ENCODE peak calls at places on chromosomes 11 and 22, in eight cellular contexts. One of them, this sample, is unnamed.

GRCh38 chr11:102345923-102346322 is 1.1 kb upstream of the BIRC2 start:
- DNase-seq in natural killer cell: no peak
- DNase-seq in D721Med: no peak
- DNase-seq in type B pancreatic cell: no peak
- DNase-seq in lower lobe of right lung: no peak
- DNase-seq in endothelial cell: peak
- DNase-seq in H9: no peak
- DNase-seq in WTC11: no peak
- DNase-seq in this sample: no peak

GRCh38 chr22:44846726-44847275 is 94.4 kb downstream of the ARHGAP8 start:
- DNase-seq in natural killer cell: no peak
- DNase-seq in D721Med: no peak
- DNase-seq in type B pancreatic cell: no peak
- DNase-seq in lower lobe of right lung: no peak
- DNase-seq in endothelial cell: no peak
- DNase-seq in H9: no peak
- DNase-seq in WTC11: no peak
- DNase-seq in this sample: no peak

GRCh38 chr11:122161191-122161590 is 45.2 kb upstream of the BLID start:
- DNase-seq in natural killer cell: no peak
- DNase-seq in D721Med: no peak
- DNase-seq in type B pancreatic cell: no peak
- DNase-seq in lower lobe of right lung: no peak
- DNase-seq in endothelial cell: no peak
- DNase-seq in H9: no peak
- DNase-seq in WTC11: no peak
- DNase-seq in this sample: no peak

GRCh38 chr22:27715078-27715477 is 86.5 kb downstream of the MN1 start:
- DNase-seq in natural killer cell: no peak
- DNase-seq in D721Med: no peak
- DNase-seq in type B pancreatic cell: no peak
- DNase-seq in lower lobe of right lung: no peak
- DNase-seq in endothelial cell: no peak
- DNase-seq in H9: no peak
- DNase-seq in WTC11: no peak
- DNase-seq in this sample: no peak

GRCh38 chr11:10490398-10491232 is 35.6 kb downstream of the AMPD3 start:
- DNase-seq in natural killer cell: no peak
- DNase-seq in D721Med: no peak
- DNase-seq in type B pancreatic cell: peak
- DNase-seq in lower lobe of right lung: peak
- DNase-seq in endothelial cell: no peak
- DNase-seq in H9: peak
- DNase-seq in WTC11: no peak
- DNase-seq in this sample: peak

GRCh38 chr11:47233989-47234668 is 14.5 kb downstream of the ACP2 start:
- DNase-seq in natural killer cell: no peak
- DNase-seq in D721Med: no peak
- DNase-seq in type B pancreatic cell: no peak
- DNase-seq in lower lobe of right lung: no peak
- DNase-seq in endothelial cell: peak
- DNase-seq in H9: peak
- DNase-seq in WTC11: peak
- DNase-seq in this sample: no peak

GRCh38 chr22:27639180-27640086 is 162.1 kb downstream of the MN1 start:
- DNase-seq in natural killer cell: no peak
- DNase-seq in D721Med: no peak
- DNase-seq in type B pancreatic cell: no peak
- DNase-seq in lower lobe of right lung: no peak
- DNase-seq in endothelial cell: no peak
- DNase-seq in H9: no peak
- DNase-seq in WTC11: no peak
- DNase-seq in this sample: no peak

GRCh38 chr11:124886978-124887666 is 10.5 kb downstream of the ROBO4 start:
- DNase-seq in natural killer cell: no peak
- DNase-seq in D721Med: peak
- DNase-seq in type B pancreatic cell: peak
- DNase-seq in lower lobe of right lung: no peak
- DNase-seq in endothelial cell: no peak
- DNase-seq in H9: no peak
- DNase-seq in WTC11: no peak
- DNase-seq in this sample: no peak

GRCh38 chr11:74366576-74366975 is 31.7 kb downstream of the PGM2L1 start:
- DNase-seq in natural killer cell: no peak
- DNase-seq in D721Med: no peak
- DNase-seq in type B pancreatic cell: no peak
- DNase-seq in lower lobe of right lung: no peak
- DNase-seq in endothelial cell: no peak
- DNase-seq in H9: no peak
- DNase-seq in WTC11: no peak
- DNase-seq in this sample: no peak

GRCh38 chr11:83724704-83725114 is 438.5 kb upstream of the CCDC90B start:
- DNase-seq in natural killer cell: no peak
- DNase-seq in D721Med: no peak
- DNase-seq in type B pancreatic cell: no peak
- DNase-seq in lower lobe of right lung: peak
- DNase-seq in endothelial cell: peak
- DNase-seq in H9: peak
- DNase-seq in WTC11: peak
- DNase-seq in this sample: peak

GRCh38 chr22:19289475-19290161 is 1.9 kb downstream of the CLTCL1 start:
- DNase-seq in natural killer cell: peak
- DNase-seq in D721Med: no peak
- DNase-seq in type B pancreatic cell: peak
- DNase-seq in lower lobe of right lung: no peak
- DNase-seq in endothelial cell: no peak
- DNase-seq in H9: no peak
- DNase-seq in WTC11: no peak
- DNase-seq in this sample: no peak

GRCh38 chr11:6438979-6439571 is 1.7 kb downstream of the HPX start:
- DNase-seq in natural killer cell: no peak
- DNase-seq in D721Med: no peak
- DNase-seq in type B pancreatic cell: no peak
- DNase-seq in lower lobe of right lung: no peak
- DNase-seq in endothelial cell: peak
- DNase-seq in H9: peak
- DNase-seq in WTC11: peak
- DNase-seq in this sample: no peak

GRCh38 chr11:100328626-100329340 is 358.3 kb upstream of the ARHGAP42 start:
- DNase-seq in natural killer cell: no peak
- DNase-seq in D721Med: no peak
- DNase-seq in type B pancreatic cell: no peak
- DNase-seq in lower lobe of right lung: no peak
- DNase-seq in endothelial cell: no peak
- DNase-seq in H9: peak
- DNase-seq in WTC11: no peak
- DNase-seq in this sample: no peak

GRCh38 chr11:126282742-126283591 is at the start of gene TIRAP:
- DNase-seq in natural killer cell: peak
- DNase-seq in D721Med: peak
- DNase-seq in type B pancreatic cell: no peak
- DNase-seq in lower lobe of right lung: peak
- DNase-seq in endothelial cell: peak
- DNase-seq in H9: peak
- DNase-seq in WTC11: peak
- DNase-seq in this sample: peak

GRCh38 chr22:47012589-47013365 is 250.3 kb downstream of the TBC1D22A start:
- DNase-seq in natural killer cell: no peak
- DNase-seq in D721Med: no peak
- DNase-seq in type B pancreatic cell: no peak
- DNase-seq in lower lobe of right lung: no peak
- DNase-seq in endothelial cell: no peak
- DNase-seq in H9: no peak
- DNase-seq in WTC11: no peak
- DNase-seq in this sample: no peak
- TF ChIP-seq CTCF in natural killer cell: no peak
- TF ChIP-seq CTCF in D721Med: no peak
- TF ChIP-seq CTCF in type B pancreatic cell: peak
- TF ChIP-seq CTCF in lower lobe of right lung: no peak
- TF ChIP-seq CTCF in endothelial cell: peak
- TF ChIP-seq CTCF in H9: peak
- TF ChIP-seq CTCF in WTC11: peak
- TF ChIP-seq CTCF in this sample: no peak

GRCh38 chr22:49238181-49239141 is 589.2 kb downstream of the BRD1 start:
- DNase-seq in natural killer cell: no peak
- DNase-seq in D721Med: no peak
- DNase-seq in type B pancreatic cell: peak
- DNase-seq in lower lobe of right lung: no peak
- DNase-seq in endothelial cell: no peak
- DNase-seq in H9: peak
- DNase-seq in WTC11: no peak
- DNase-seq in this sample: peak

GRCh38 chr22:49240016-49240380 is 587.7 kb downstream of the BRD1 start:
- DNase-seq in natural killer cell: no peak
- DNase-seq in D721Med: no peak
- DNase-seq in type B pancreatic cell: peak
- DNase-seq in lower lobe of right lung: no peak
- DNase-seq in endothelial cell: no peak
- DNase-seq in H9: peak
- DNase-seq in WTC11: no peak
- DNase-seq in this sample: no peak

GRCh38 chr22:49237703-49238102 is 590.0 kb downstream of the BRD1 start:
- DNase-seq in natural killer cell: no peak
- DNase-seq in D721Med: no peak
- DNase-seq in type B pancreatic cell: peak
- DNase-seq in lower lobe of right lung: no peak
- DNase-seq in endothelial cell: no peak
- DNase-seq in H9: no peak
- DNase-seq in WTC11: no peak
- DNase-seq in this sample: no peak

GRCh38 chr22:49240472-49240871 is 587.2 kb downstream of the BRD1 start:
- DNase-seq in natural killer cell: no peak
- DNase-seq in D721Med: no peak
- DNase-seq in type B pancreatic cell: peak
- DNase-seq in lower lobe of right lung: no peak
- DNase-seq in endothelial cell: no peak
- DNase-seq in H9: peak
- DNase-seq in WTC11: no peak
- DNase-seq in this sample: no peak

GRCh38 chr22:49239264-49240015 is 588.2 kb downstream of the BRD1 start:
- DNase-seq in natural killer cell: no peak
- DNase-seq in D721Med: no peak
- DNase-seq in type B pancreatic cell: peak
- DNase-seq in lower lobe of right lung: no peak
- DNase-seq in endothelial cell: no peak
- DNase-seq in H9: peak
- DNase-seq in WTC11: no peak
- DNase-seq in this sample: no peak
- TF ChIP-seq CTCF in natural killer cell: no peak
- TF ChIP-seq CTCF in D721Med: no peak
- TF ChIP-seq CTCF in type B pancreatic cell: no peak
- TF ChIP-seq CTCF in lower lobe of right lung: no peak
- TF ChIP-seq CTCF in endothelial cell: no peak
- TF ChIP-seq CTCF in H9: no peak
- TF ChIP-seq CTCF in WTC11: no peak
- TF ChIP-seq CTCF in this sample: no peak

GRCh38 chr11:11987503-11988022 is 20.9 kb downstream of the DKK3 start:
- DNase-seq in natural killer cell: no peak
- DNase-seq in D721Med: no peak
- DNase-seq in type B pancreatic cell: no peak
- DNase-seq in lower lobe of right lung: no peak
- DNase-seq in endothelial cell: no peak
- DNase-seq in H9: peak
- DNase-seq in WTC11: no peak
- DNase-seq in this sample: no peak
- TF ChIP-seq CTCF in natural killer cell: no peak
- TF ChIP-seq CTCF in D721Med: no peak
- TF ChIP-seq CTCF in type B pancreatic cell: peak
- TF ChIP-seq CTCF in lower lobe of right lung: no peak
- TF ChIP-seq CTCF in endothelial cell: peak
- TF ChIP-seq CTCF in H9: peak
- TF ChIP-seq CTCF in WTC11: no peak
- TF ChIP-seq CTCF in this sample: no peak

GRCh38 chr22:46797355-46797754 is 34.9 kb downstream of the TBC1D22A start:
- DNase-seq in natural killer cell: no peak
- DNase-seq in D721Med: no peak
- DNase-seq in type B pancreatic cell: no peak
- DNase-seq in lower lobe of right lung: no peak
- DNase-seq in endothelial cell: no peak
- DNase-seq in H9: no peak
- DNase-seq in WTC11: no peak
- DNase-seq in this sample: no peak
- TF ChIP-seq CTCF in natural killer cell: no peak
- TF ChIP-seq CTCF in D721Med: no peak
- TF ChIP-seq CTCF in type B pancreatic cell: peak
- TF ChIP-seq CTCF in lower lobe of right lung: no peak
- TF ChIP-seq CTCF in endothelial cell: no peak
- TF ChIP-seq CTCF in H9: peak
- TF ChIP-seq CTCF in WTC11: no peak
- TF ChIP-seq CTCF in this sample: peak

GRCh38 chr11:71302911-71303310 is 50.5 kb upstream of the SHANK2 start:
- DNase-seq in natural killer cell: no peak
- DNase-seq in D721Med: no peak
- DNase-seq in type B pancreatic cell: peak
- DNase-seq in lower lobe of right lung: no peak
- DNase-seq in endothelial cell: no peak
- DNase-seq in H9: peak
- DNase-seq in WTC11: no peak
- DNase-seq in this sample: no peak
- TF ChIP-seq CTCF in natural killer cell: no peak
- TF ChIP-seq CTCF in D721Med: no peak
- TF ChIP-seq CTCF in type B pancreatic cell: no peak
- TF ChIP-seq CTCF in lower lobe of right lung: no peak
- TF ChIP-seq CTCF in endothelial cell: no peak
- TF ChIP-seq CTCF in H9: peak
- TF ChIP-seq CTCF in WTC11: no peak
- TF ChIP-seq CTCF in this sample: no peak

GRCh38 chr11:69022268-69022667 is 9.2 kb upstream of the MRGPRF start:
- DNase-seq in natural killer cell: no peak
- DNase-seq in D721Med: no peak
- DNase-seq in type B pancreatic cell: no peak
- DNase-seq in lower lobe of right lung: no peak
- DNase-seq in endothelial cell: no peak
- DNase-seq in H9: no peak
- DNase-seq in WTC11: no peak
- DNase-seq in this sample: no peak

GRCh38 chr11:69017951-69018350 is 4.9 kb upstream of the MRGPRF start:
- DNase-seq in natural killer cell: no peak
- DNase-seq in D721Med: no peak
- DNase-seq in type B pancreatic cell: no peak
- DNase-seq in lower lobe of right lung: no peak
- DNase-seq in endothelial cell: no peak
- DNase-seq in H9: no peak
- DNase-seq in WTC11: no peak
- DNase-seq in this sample: no peak

GRCh38 chr11:69014084-69014935 is 1.3 kb upstream of the MRGPRF start:
- DNase-seq in natural killer cell: no peak
- DNase-seq in D721Med: no peak
- DNase-seq in type B pancreatic cell: no peak
- DNase-seq in lower lobe of right lung: no peak
- DNase-seq in endothelial cell: no peak
- DNase-seq in H9: peak
- DNase-seq in WTC11: no peak
- DNase-seq in this sample: no peak

GRCh38 chr11:69014936-69015549 is 2.0 kb upstream of the MRGPRF start:
- DNase-seq in natural killer cell: no peak
- DNase-seq in D721Med: no peak
- DNase-seq in type B pancreatic cell: no peak
- DNase-seq in lower lobe of right lung: no peak
- DNase-seq in endothelial cell: no peak
- DNase-seq in H9: no peak
- DNase-seq in WTC11: no peak
- DNase-seq in this sample: no peak

GRCh38 chr11:69018924-69019323 is 5.9 kb upstream of the MRGPRF start:
- DNase-seq in natural killer cell: no peak
- DNase-seq in D721Med: no peak
- DNase-seq in type B pancreatic cell: no peak
- DNase-seq in lower lobe of right lung: no peak
- DNase-seq in endothelial cell: no peak
- DNase-seq in H9: no peak
- DNase-seq in WTC11: no peak
- DNase-seq in this sample: no peak
- TF ChIP-seq CTCF in natural killer cell: no peak
- TF ChIP-seq CTCF in D721Med: no peak
- TF ChIP-seq CTCF in type B pancreatic cell: no peak
- TF ChIP-seq CTCF in lower lobe of right lung: no peak
- TF ChIP-seq CTCF in endothelial cell: no peak
- TF ChIP-seq CTCF in H9: no peak
- TF ChIP-seq CTCF in WTC11: no peak
- TF ChIP-seq CTCF in this sample: no peak